ENCODE peak calls at places on chromosome 5, in four cellular contexts. K is AG04449, M is K562, D is fibroblast of pulmonary artery. N is an unnamed sample.

GRCh38 chr5:168163966-168164365 is 127.5 kb upstream of the WWC1 start:
- DNase-seq in K (no peak), M (no peak), D (no peak), N (no peak)

GRCh38 chr5:19987594-19988345 is at the start of gene CDH18:
- DNase-seq in K (no peak), M (no peak), D (peak), N (no peak)

GRCh38 chr5:93705896-93706295 is 35.5 kb downstream of the POU5F2 start:
- DNase-seq in K (no peak), M (no peak), D (no peak), N (no peak)

GRCh38 chr5:77843570-77844407 is 67.7 kb upstream of the TBCA start:
- DNase-seq in K (no peak), M (no peak), D (no peak), N (no peak)

GRCh38 chr5:169917425-169917824 is 62.9 kb downstream of the INSYN2B start:
- DNase-seq in K (no peak), M (no peak), D (no peak), N (no peak)

GRCh38 chr5:14035859-14036440 is 91.5 kb upstream of the DNAH5 start:
- DNase-seq in K (peak), M (no peak), D (peak), N (peak)

GRCh38 chr5:32462618-32463017 is 18.1 kb upstream of the ZFR start:
- DNase-seq in K (no peak), M (no peak), D (peak), N (no peak)

GRCh38 chr5:16933337-16933736 is 2.8 kb downstream of the MYO10 start:
- DNase-seq in K (no peak), M (no peak), D (no peak), N (no peak)

GRCh38 chr5:58188287-58188651 is 271.6 kb downstream of the PLK2 start:
- DNase-seq in K (peak), M (no peak), D (peak), N (no peak)

GRCh38 chr5:172150514-172151425 is 37.3 kb downstream of the STK10 start:
- DNase-seq in K (no peak), M (no peak), D (no peak), N (no peak)

GRCh38 chr5:177380805-177381126 is 3.5 kb upstream of the SLC34A1 start:
- DNase-seq in K (no peak), M (no peak), D (no peak), N (no peak)

GRCh38 chr5:175778951-175779475 is 92.4 kb upstream of the CPLX2 start:
- DNase-seq in K (no peak), M (no peak), D (peak), N (no peak)

GRCh38 chr5:179268966-179269693 is 76.1 kb downstream of the ADAMTS2 start:
- DNase-seq in K (no peak), M (no peak), D (no peak), N (peak)

GRCh38 chr5:142312399-142312798 is 12.4 kb downstream of the SPRY4 start:
- DNase-seq in K (no peak), M (no peak), D (no peak), N (no peak)

GRCh38 chr5:59673438-59674058 is 220.0 kb downstream of the PDE4D start:
- DNase-seq in K (no peak), M (peak), D (peak), N (no peak)

GRCh38 chr5:137668574-137669093 is 67.3 kb downstream of the KLHL3 start:
- DNase-seq in K (no peak), M (no peak), D (no peak), N (no peak)

GRCh38 chr5:28301676-28302075 is 1263.3 kb upstream of the CDH9 start:
- DNase-seq in K (no peak), M (no peak), D (peak), N (no peak)

GRCh38 chr5:56447232-56447631 is 214.1 kb upstream of the ANKRD55 start:
- DNase-seq in K (no peak), M (no peak), D (peak), N (no peak)

GRCh38 chr5:95686661-95687060 is 3.9 kb upstream of the SPATA9 start:
- DNase-seq in K (no peak), M (no peak), D (no peak), N (no peak)

GRCh38 chr5:126514159-126515141 is 80.6 kb downstream of the ALDH7A1 start:
- DNase-seq in K (no peak), M (peak), D (peak), N (peak)

GRCh38 chr5:171858303-171858702 is 72.7 kb downstream of the SMIM23 start:
- DNase-seq in K (no peak), M (peak), D (peak), N (no peak)

GRCh38 chr5:89676634-89677033 is 732.9 kb downstream of the CETN3 start:
- DNase-seq in K (no peak), M (no peak), D (no peak), N (no peak)

GRCh38 chr5:151178372-151178771 is 20.8 kb upstream of the ANXA6 start:
- DNase-seq in K (no peak), M (no peak), D (no peak), N (no peak)

GRCh38 chr5:157749462-157749799 is 5.9 kb downstream of the LSM11 start:
- DNase-seq in K (no peak), M (no peak), D (no peak), N (no peak)

GRCh38 chr5:157750320-157750719 is 6.8 kb downstream of the LSM11 start:
- DNase-seq in K (no peak), M (no peak), D (peak), N (no peak)

GRCh38 chr5:157747173-157747758 is 3.8 kb downstream of the LSM11 start:
- DNase-seq in K (no peak), M (no peak), D (no peak), N (no peak)

GRCh38 chr5:157747766-157748700 is 4.5 kb downstream of the LSM11 start:
- DNase-seq in K (no peak), M (no peak), D (peak), N (no peak)

DNA sequence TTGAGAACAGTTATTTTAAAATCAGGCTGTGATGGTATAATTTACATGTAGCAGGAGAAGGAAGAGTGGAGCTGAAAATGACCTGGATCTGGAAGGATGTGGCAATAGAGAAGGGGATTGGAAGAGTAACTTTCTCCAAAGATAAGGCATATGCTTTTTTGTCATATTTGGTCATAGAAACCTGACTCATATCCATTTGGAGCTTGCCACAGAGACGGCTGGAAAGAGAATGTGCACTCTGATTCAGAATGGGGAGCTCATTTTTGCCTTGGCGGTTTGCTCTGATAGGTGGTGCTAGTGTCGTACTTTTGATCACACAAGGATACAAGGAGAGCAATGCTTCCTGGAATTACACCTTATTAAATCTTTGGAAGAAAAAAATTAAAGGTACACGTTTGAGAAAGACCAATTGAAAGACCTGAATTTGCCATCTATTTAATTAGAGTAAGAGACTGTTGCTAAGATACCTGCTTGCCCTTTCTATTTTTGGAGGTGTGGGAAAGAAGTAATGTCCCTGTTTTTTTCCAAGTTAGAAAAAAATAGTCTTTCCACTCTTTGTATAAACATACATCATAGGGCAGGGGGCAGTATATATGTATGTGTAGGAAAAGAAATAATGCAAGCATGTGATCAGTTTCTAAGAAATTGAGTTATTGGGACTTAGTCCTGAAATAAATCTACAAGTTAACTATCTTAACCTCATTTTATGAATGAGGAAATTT is 5.4 kb downstream of the LSM11 start:
- DNase-seq in K (peak), M (peak), D (peak), N (no peak)
- TF ChIP-seq CTCF in K (no peak), M (peak), D (peak), N (no peak)

GRCh38 chr5:103646698-103647614 is 84.4 kb upstream of the NUDT12 start:
- DNase-seq in K (no peak), M (no peak), D (no peak), N (no peak)

GRCh38 chr5:103645816-103646215 is 83.2 kb upstream of the NUDT12 start:
- DNase-seq in K (no peak), M (no peak), D (no peak), N (no peak)

GRCh38 chr5:103648086-103648485 is 85.5 kb upstream of the NUDT12 start:
- DNase-seq in K (no peak), M (no peak), D (no peak), N (no peak)
- TF ChIP-seq CTCF in K (no peak), M (no peak), D (peak), N (no peak)

DNA sequence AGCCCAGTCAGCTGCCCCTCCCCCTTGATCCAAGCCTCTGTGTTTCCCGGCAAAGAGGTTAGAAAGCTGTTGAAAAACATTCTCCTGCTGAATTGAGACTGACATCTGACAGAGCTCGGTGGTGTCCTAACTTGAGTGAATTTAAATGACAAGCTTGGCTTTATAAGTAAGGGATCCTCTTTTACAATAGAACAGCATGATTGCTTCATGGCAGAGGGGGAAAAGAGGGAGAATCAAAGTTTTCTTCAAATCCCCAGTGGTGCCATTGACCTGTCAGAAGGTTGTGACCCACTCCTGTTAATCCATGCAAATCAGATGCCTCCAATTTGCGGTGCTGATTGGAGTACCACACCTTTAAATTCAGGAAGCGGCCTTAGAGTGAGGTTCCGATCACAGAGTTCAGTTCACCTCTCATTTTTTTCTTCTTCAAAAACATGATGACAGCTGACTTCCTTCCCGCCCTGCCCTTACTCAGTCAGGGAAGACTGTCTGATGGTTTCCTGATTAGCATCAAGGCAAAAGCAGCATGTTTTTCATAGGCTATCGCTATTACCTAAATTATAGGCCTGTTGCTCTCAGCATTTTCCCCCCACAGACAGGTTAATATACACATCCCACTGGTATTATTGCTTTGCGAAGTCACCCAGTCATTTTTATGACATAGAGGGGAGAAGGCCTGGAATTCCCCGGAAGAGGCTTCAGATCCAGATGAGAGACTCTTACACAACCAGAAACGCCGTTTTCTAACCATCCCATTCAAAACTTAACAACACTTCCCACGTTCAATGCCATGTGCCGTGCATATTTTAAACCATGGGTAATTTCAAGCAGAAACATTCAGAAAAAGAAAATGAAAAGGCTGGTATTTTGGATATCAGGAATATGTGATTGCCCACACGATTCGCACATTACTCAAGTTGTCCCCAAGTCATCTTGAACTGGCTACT is 141.4 kb downstream of the EBF1 start:
- DNase-seq in K (no peak), M (no peak), D (peak), N (no peak)
- TF ChIP-seq CTCF in K (no peak), M (no peak), D (no peak), N (no peak)

GRCh38 chr5:75050415-75050814 is 1.9 kb downstream of the GCNT4 start:
- DNase-seq in K (no peak), M (peak), D (peak), N (no peak)
- TF ChIP-seq CTCF in K (peak), M (peak), D (peak), N (no peak)

DNA sequence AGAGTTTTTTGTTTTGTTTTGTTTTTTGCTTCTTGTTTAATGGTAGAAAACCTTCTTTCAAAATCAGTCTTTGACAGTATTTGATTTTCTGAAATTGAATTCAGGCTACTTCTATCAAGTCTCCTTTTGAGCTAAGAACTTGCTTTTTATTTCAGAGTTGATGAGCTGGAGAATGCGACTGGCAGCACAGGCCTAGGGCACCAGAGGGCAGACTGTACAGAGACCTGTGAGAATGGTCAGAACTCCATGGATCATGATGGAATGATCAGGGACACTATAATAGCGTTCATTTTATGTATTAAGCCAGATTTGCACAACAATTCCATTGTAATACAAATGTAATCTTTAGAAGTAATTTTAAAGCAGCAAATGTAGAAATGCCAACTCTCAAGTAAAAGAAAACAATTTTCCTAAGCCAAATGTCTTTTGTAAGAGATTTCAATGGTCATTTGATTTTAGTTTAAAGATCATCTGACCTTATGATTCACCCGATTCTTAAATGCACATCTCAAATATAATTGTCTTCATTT is 902.4 kb downstream of the NR2F1-AS1 start:
- DNase-seq in K (no peak), M (no peak), D (peak), N (no peak)
- TF ChIP-seq CTCF in K (no peak), M (no peak), D (peak), N (peak)

GRCh38 chr5:135662683-135663082 is 83.9 kb upstream of the CXCL14 start:
- DNase-seq in K (no peak), M (no peak), D (no peak), N (peak)
- TF ChIP-seq CTCF in K (no peak), M (no peak), D (no peak), N (no peak)

GRCh38 chr5:113825143-113825542 is 311.6 kb downstream of the YTHDC2 start:
- DNase-seq in K (no peak), M (no peak), D (no peak), N (no peak)

DNA sequence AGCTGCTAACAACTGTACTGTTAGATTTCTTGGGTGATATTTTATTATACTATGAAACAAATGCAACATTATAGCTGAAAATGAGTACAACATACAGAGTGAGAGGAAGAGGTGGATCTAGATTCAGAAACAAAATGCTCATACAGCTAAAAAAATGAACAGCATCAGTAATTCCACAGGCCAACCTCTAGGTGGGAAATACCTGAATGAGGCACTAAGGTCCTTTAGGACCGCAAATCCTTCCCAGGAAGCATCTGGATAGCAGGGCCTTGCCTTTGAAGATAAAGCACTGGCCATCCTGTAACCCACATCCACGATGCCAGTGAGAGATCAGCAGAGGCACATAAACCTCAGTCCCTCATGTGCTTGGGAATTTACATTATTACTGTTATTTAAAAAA is 310.8 kb downstream of the YTHDC2 start:
- DNase-seq in K (no peak), M (no peak), D (no peak), N (no peak)
- TF ChIP-seq CTCF in K (no peak), M (no peak), D (no peak), N (no peak)

DNA sequence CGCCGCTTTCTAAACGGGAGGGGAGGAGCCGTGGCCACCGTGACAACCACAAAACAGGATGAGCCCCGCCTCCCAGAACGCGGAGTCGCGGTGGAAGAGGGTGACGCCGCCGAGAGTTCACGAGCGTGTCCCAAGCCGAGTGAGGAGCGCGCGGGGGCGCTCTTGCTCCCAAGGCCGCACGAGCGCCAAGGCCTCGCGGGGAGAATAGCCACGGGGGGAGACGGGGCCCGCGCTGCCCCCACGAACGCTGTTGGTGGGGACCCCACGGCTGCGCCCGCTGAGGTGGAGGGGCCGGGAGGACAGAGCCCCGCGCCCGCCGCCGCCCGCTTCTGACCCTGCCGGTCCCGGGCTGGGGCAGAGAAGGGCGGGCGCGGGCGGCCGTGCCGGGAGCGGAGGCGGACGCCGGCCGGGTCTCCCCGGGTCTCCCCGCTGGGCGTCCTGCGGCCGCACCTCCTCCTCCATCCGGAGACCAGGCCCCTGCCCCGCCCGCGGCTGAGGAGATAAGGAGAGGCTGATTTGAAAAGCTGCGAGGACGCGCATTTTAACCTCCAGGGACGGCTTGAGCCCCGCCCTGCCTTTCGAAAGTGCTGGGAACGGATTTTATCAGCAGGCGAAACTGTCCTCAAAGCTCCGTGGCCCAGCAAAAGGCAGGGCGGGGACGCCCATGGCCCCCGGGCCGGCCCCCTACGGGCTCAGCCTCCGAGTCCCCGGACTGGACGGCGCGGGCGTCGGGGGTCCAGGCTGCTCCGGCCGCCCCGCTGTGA is 3.8 kb upstream of the NKD2 start:
- DNase-seq in K (no peak), M (peak), D (peak), N (peak)
- TF ChIP-seq CTCF in K (no peak), M (peak), D (peak), N (peak)

GRCh38 chr5:153658151-153658550 is 167.7 kb downstream of the GRIA1 start:
- DNase-seq in K (no peak), M (no peak), D (no peak), N (no peak)

GRCh38 chr5:153658606-153659005 is 168.1 kb downstream of the GRIA1 start:
- DNase-seq in K (no peak), M (no peak), D (no peak), N (no peak)

GRCh38 chr5:153659337-153659736 is 168.9 kb downstream of the GRIA1 start:
- DNase-seq in K (peak), M (no peak), D (peak), N (no peak)

GRCh38 chr5:153660919-153661318 is 170.4 kb downstream of the GRIA1 start:
- DNase-seq in K (no peak), M (no peak), D (no peak), N (no peak)

GRCh38 chr5:153661897-153662296 is 171.4 kb downstream of the GRIA1 start:
- DNase-seq in K (no peak), M (no peak), D (no peak), N (no peak)
- TF ChIP-seq CTCF in K (no peak), M (no peak), D (no peak), N (no peak)

DNA sequence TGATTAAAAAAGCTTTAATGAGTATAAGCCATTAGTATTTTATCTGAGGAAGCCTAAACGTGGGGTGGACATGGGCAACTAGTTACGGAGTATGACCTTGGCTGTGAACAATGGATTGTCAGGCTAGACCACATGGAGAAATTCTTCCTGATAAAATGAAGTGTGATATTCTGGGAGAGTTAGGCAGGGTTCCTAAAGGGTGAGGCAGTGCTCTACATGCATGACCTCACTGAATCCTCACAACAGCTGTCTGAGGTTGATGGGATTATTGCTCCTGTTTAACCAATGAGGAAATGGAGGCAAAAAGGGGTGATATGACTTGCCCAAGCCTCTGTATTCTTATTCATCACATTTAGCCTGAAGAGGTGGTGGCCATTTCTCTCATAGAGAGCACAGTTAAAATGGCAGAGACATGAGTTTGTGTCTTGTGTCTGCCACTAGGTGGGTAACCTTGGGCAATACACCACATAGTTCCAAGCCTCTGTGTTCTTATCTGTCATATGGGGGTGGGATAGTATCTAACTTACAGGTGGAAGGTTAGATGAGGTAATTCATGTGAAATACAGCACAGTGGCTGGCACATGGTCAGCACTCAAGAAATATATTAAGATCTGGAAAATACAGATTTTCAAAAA is 96.1 kb upstream of the NR3C1 start:
- DNase-seq in K (no peak), M (no peak), D (no peak), N (no peak)
- TF ChIP-seq CTCF in K (no peak), M (peak), D (no peak), N (no peak)